ENCODE peak calls at places on chromosomes 16 and 17, in four cellular contexts. D is HepG2, N is A549, F is K562. Q is an unnamed sample.

GRCh38 chr17:63366238-63366561 is 79.9 kb downstream of the CYB561 start:
- DNase-seq in D (no peak), N (no peak), F (no peak), Q (no peak)

GRCh38 chr17:48909796-48910195 is 1.6 kb downstream of the UBE2Z start:
- DNase-seq in D (no peak), N (no peak), F (no peak), Q (no peak)

GRCh38 chr17:29085223-29085622 is 42.3 kb downstream of the PIPOX start:
- DNase-seq in D (no peak), N (no peak), F (no peak), Q (no peak)

GRCh38 chr16:81553080-81553813 is 108.6 kb downstream of the CMIP start:
- DNase-seq in D (peak; percentile 91), N (no peak), F (no peak), Q (no peak)

GRCh38 chr16:70348991-70349390 is 2.3 kb downstream of the DDX19A start:
- DNase-seq in D (no peak), N (no peak), F (no peak), Q (no peak)

GRCh38 chr17:64938925-64939474 is 19.7 kb upstream of the LRRC37A3 start:
- DNase-seq in D (peak; percentile 58), N (peak; percentile 66), F (peak; percentile 82), Q (peak; percentile 85)

GRCh38 chr16:49661465-49662187 is 194.3 kb downstream of the ZNF423 start:
- DNase-seq in D (no peak), N (no peak), F (no peak), Q (no peak)

GRCh38 chr16:31099860-31100638 is 5.5 kb upstream of the VKORC1 start:
- DNase-seq in D (peak; percentile 34), N (no peak), F (no peak), Q (no peak)

GRCh38 chr17:32100971-32101631 is 41.2 kb upstream of the RHOT1 start:
- DNase-seq in D (no peak), N (no peak), F (no peak), Q (peak; percentile 45)

GRCh38 chr16:88831838-88832237 is 20.1 kb upstream of the APRT start:
- DNase-seq in D (peak; percentile 23), N (no peak), F (peak; percentile 30), Q (no peak)

GRCh38 chr16:55291847-55292246 is 32.2 kb upstream of the IRX6 start:
- DNase-seq in D (no peak), N (no peak), F (no peak), Q (no peak)

GRCh38 chr16:7550096-7550495 is 217.5 kb downstream of the RBFOX1 start:
- DNase-seq in D (no peak), N (no peak), F (no peak), Q (no peak)

GRCh38 chr17:43855061-43855460 is 8.1 kb downstream of the CD300LG start:
- DNase-seq in D (no peak), N (no peak), F (no peak), Q (no peak)

DNA sequence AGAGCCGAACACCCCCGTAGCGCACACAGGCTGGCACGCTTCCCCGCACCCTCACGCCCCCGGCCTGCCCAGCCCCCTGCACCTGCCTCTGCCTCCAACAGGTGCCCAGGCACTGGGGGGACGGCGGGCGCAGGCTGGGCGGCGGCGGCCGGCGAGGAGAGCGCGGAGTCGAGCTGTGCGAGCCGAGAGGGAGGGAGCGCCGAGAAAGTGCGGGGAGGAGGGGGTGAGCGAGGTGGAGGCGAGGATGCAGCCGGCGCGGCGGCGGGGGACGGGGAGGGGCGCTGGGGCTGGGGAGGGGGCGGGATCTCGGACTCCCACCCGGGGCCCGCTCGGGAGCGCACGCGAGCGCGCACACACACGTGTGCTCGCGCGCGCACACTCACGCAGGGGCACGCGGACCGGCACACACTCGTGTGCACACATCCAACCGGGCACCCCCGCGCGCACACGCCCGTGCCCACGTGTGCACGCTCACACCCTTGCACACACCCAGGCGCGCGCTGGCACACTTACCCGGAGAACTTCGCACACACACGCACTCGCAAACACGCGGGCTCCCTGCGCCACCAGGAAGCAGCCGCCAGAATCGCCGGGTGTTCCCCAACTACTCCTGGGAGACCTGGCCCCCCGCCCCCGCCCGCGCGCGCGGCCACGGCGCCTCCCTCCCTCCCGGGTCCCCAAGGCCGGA is at the start of gene DOC2A:
- DNase-seq in D (no peak), N (no peak), F (no peak), Q (no peak)
- TF ChIP-seq RNF2 in D (no peak), N (no peak), F (no peak), Q (no peak)

DNA sequence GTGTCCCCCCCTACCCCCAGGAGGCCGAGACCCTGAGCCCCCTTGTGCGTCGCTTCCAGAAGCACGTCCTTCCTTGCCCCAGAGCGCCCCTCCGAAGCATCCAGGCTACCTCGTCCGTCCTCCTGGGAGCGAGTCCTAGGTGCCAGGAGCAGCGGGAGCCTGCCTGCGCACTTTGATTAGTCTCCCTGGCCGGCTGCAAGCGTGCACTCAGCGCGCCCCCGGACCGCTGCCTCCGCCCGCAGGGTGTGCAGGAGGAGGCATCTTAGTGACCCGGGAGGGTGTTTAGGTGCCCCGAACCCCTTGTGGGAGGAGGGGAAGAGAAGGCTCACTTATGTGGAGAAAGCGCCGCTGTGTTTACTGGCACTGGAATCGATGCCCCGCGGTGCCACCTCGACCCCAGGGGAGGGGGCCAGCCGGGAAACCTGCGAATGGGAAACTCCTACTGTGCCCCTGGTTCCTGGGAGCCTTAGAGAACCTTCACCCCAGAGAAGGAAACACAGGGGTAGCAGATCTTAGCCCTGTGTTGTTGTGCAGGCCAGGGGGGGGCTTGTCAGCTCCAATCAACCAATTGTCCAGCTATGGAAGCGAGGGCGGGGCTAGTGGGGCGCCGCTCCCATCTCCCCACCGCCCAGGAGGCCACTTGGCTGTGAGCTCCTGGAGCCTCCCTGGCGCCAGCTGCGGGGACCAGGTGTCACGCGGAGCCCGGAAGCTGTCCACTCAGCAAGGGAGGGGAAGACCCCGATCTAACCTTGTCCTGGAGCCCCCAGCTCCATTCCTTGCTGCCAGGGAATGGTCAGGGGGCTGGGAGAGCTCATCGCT is 922.8 kb upstream of the EEF2KMT start:
- DNase-seq in D (no peak), N (no peak), F (no peak), Q (no peak)
- TF ChIP-seq RNF2 in D (no peak), N (no peak), F (no peak), Q (no peak)

GRCh38 chr17:41537990-41538389 is 9.9 kb upstream of the KRT19 start:
- DNase-seq in D (no peak), N (no peak), F (no peak), Q (no peak)
- TF ChIP-seq RNF2 in D (no peak), N (no peak), F (no peak), Q (no peak)

DNA sequence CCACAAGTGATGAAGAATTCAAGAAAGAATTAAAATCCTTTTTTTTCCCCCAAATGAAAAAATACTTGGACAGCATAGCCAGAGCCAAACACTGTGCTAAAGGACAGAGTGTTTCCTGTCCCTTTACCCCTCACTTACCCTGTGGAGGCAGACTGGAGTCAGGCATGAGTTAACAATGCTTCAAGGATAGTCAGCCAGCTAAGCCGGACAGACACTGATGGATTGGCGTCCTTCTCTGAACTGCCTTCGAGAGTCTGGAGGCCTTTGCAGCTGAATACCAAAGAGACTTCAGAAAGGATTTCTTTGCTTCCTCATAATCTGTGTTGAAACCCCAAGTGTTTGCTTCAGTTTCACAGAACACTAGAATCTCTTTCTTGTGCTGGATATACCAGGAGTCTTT is 4.5 kb downstream of the METTL9 start:
- DNase-seq in D (peak; percentile 54), N (no peak), F (peak; percentile 32), Q (no peak)
- TF ChIP-seq RNF2 in D (no peak), N (no peak), F (no peak), Q (no peak)

Q was measured in H1.